ENCODE peak calls at places on chromosome 18, in four cellular contexts. D, L, N and B are unnamed samples.

GRCh38 chr18:36247036-36247435 is 50.5 kb upstream of the FHOD3 start:
- DNase-seq in D (peak; percentile 4), L (no peak), N (no peak), B (peak; percentile 80)

GRCh38 chr18:9825571-9826073 is 60.2 kb upstream of the TXNDC2 start:
- DNase-seq in D (peak; percentile 96), L (no peak), N (no peak), B (peak; percentile 88)

GRCh38 chr18:44882163-44882881 is 201.6 kb downstream of the SETBP1 start:
- DNase-seq in D (no peak), L (no peak), N (no peak), B (no peak)

GRCh38 chr18:48003426-48004349 is 73.2 kb upstream of the SMAD2 start:
- DNase-seq in D (no peak), L (no peak), N (no peak), B (peak; percentile 83)

GRCh38 chr18:12362473-12363174 is 14.4 kb downstream of the AFG3L2 start:
- DNase-seq in D (no peak), L (no peak), N (no peak), B (no peak)

GRCh38 chr18:79465392-79465991 is 69.8 kb downstream of the NFATC1 start:
- DNase-seq in D (no peak), L (no peak), N (peak; percentile 9), B (no peak)

GRCh38 chr18:2657043-2657512 is 1.6 kb downstream of the SMCHD1 start:
- DNase-seq in D (no peak), L (no peak), N (no peak), B (no peak)

GRCh38 chr18:5600376-5601071 is 56.7 kb upstream of the EPB41L3 start:
- DNase-seq in D (peak; percentile 28), L (no peak), N (no peak), B (peak; percentile 78)

GRCh38 chr18:36511791-36512352 is 214.4 kb downstream of the FHOD3 start:
- DNase-seq in D (no peak), L (no peak), N (no peak), B (no peak)

GRCh38 chr18:26925313-26925712 is 59.8 kb upstream of the AQP4 start:
- DNase-seq in D (no peak), L (no peak), N (no peak), B (no peak)

GRCh38 chr18:52339891-52340371 is at the start of gene DCC:
- DNase-seq in D (peak; percentile 45), L (no peak), N (peak; percentile 67), B (no peak)

GRCh38 chr18:57837917-57838548 is 34.9 kb upstream of the ATP8B1 start:
- DNase-seq in D (peak; percentile 37), L (no peak), N (no peak), B (peak; percentile 35)

GRCh38 chr18:77106331-77106730 is 26.3 kb downstream of the MBP start:
- DNase-seq in D (no peak), L (no peak), N (no peak), B (no peak)

GRCh38 chr18:11983592-11983991 is 2.3 kb downstream of the IMPA2 start:
- DNase-seq in D (no peak), L (no peak), N (no peak), B (peak; percentile 91)

GRCh38 chr18:47343291-47343690 is 91.8 kb upstream of the SKOR2 start:
- DNase-seq in D (no peak), L (no peak), N (no peak), B (peak; percentile 10)

GRCh38 chr18:26429535-26429934 is 118.8 kb downstream of the KCTD1 start:
- DNase-seq in D (peak; percentile 88), L (no peak), N (no peak), B (no peak)

GRCh38 chr18:54801374-54801773 is 26.9 kb upstream of the RAB27B start:
- DNase-seq in D (no peak), L (no peak), N (no peak), B (no peak)

GRCh38 chr18:74540689-74541421 is 6.6 kb downstream of the CNDP1 start:
- DNase-seq in D (peak; percentile 28), L (no peak), N (no peak), B (no peak)
- H2AFZ ChIP-seq in D (peak overlapping the region; percentile 40), L (no peak overlapping the region), N (no peak overlapping the region), B (no peak overlapping the region)

DNA sequence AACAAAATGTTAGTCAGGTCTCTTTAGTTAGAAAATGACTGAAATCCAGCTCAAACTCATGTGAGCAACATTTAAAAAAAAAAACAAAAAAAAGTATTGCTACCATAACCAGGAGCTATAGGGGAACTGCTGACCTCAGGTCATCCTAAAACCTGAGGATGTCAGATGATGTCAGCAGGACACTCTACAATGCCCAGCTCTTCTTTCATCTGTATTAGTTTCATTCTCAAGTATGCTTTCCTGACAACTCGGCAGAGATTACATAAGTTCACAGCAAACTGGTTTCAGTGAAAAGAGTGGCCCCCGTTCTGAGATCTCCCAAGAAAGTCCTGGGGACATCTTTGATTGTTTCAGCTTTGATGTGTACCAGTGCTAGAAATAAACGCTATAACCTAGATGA is 4.2 kb upstream of the ESCO1 start:
- DNase-seq in D (peak; percentile 12), L (no peak), N (no peak), B (no peak)
- H3K18ac ChIP-seq in D (peak overlapping the region; percentile 20), L (no peak overlapping the region), N (no peak overlapping the region), B (no peak overlapping the region)

DNA sequence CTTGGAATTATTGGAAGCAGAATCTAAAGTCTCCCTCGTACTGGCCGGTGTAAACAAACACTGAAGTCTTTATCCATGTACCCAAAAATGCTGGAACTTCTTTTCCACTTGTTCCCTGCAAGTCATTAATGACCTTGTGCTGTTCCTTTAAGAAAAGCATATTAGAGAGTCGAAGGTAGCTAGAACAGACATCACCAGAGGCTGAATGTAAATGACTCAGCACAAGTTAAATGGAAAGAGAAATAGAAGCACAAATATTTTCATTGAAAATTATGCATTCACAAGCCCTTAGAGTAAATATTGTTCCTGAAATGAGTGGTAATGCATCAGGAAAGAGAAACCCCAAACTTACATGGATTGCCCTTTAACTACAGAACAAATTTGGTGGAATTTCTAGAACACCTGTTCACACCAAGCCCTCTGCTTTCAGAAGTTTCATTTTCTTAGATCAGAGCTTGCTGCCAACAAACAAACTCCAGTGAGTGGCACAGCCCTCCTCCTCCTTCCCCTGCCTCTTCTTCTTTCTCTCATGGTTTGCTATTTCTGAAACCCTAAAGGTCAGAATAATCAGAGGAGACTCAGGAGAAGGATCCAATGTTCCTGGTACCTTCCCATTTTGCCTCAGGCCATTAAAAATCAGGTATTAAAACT is 264.3 kb downstream of the TXNL1 start:
- DNase-seq in D (peak; percentile 26), L (no peak), N (no peak), B (no peak)
- H4K8ac ChIP-seq in D (no peak overlapping the region), L (no peak overlapping the region), N (no peak overlapping the region), B (no peak overlapping the region)

GRCh38 chr18:70468861-70469570 is 180.2 kb downstream of the SOCS6 start:
- DNase-seq in D (no peak), L (no peak), N (no peak), B (no peak)

GRCh38 chr18:70464343-70465114 is 175.7 kb downstream of the SOCS6 start:
- DNase-seq in D (peak; percentile 55), L (peak; percentile 34), N (peak; percentile 54), B (peak; percentile 61)

DNA sequence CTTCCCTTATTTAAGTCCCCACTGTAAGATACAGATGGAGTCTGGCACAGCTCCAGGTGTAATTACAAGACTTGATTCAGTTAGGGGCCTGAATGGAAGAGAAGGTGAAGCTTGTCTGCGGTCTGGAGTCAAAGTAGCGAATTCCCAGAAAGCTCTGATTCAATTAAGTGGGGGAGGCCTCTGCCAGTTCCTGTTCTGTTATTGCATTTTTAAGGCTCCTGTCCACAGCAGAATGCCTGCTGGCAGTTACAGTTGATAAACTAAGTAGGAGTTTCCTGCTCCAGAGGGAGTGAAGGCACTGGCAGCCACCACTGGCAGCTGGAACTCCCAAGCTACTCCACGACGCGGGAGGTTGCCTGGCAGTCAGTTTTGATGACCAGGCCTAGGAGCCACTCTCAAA is 181.1 kb downstream of the SOCS6 start:
- DNase-seq in D (no peak), L (no peak), N (no peak), B (no peak)
- H2AFZ ChIP-seq in D (no peak overlapping the region), L (no peak overlapping the region), N (no peak overlapping the region), B (no peak overlapping the region)